ENCODE peak calls at places on chromosomes 2 and 18, in ten cellular contexts. U, T, V, K, O, J, H, Z, F and R are unnamed samples.

GRCh38 chr2:21920721-21921120 is 797.0 kb downstream of the TDRD15 start:
- DNase-seq in U (no peak), T (no peak), V (no peak), K (no peak), O (no peak), J (no peak), H (no peak), Z (no peak), F (no peak), R (no peak)

GRCh38 chr18:47944972-47945843 is 14.7 kb upstream of the SMAD2 start:
- DNase-seq in U (peak; percentile 27), T (no peak), V (no peak), K (no peak), O (no peak), J (no peak), H (no peak), Z (no peak), F (peak; percentile 12), R (no peak)

GRCh38 chr2:226963528-226963927 is 127.7 kb downstream of the RHBDD1 start:
- DNase-seq in U (no peak), T (no peak), V (no peak), K (no peak), O (no peak), J (no peak), H (no peak), Z (peak; percentile 44), F (no peak), R (no peak)

GRCh38 chr2:127950264-127950663 is 64.5 kb upstream of the AMMECR1L start:
- DNase-seq in U (no peak), T (no peak), V (no peak), K (no peak), O (no peak), J (no peak), H (no peak), Z (no peak), F (no peak), R (no peak)

GRCh38 chr18:5197032-5197434 is at the start of gene AKAIN1:
- DNase-seq in U (peak; percentile 50), T (no peak), V (peak; percentile 31), K (peak; percentile 60), O (no peak), J (peak; percentile 79), H (no peak), Z (no peak), F (no peak), R (no peak)

GRCh38 chr18:63273170-63273925 is 46.2 kb downstream of the BCL2 start:
- DNase-seq in U (no peak), T (no peak), V (no peak), K (peak; percentile 27), O (no peak), J (no peak), H (no peak), Z (no peak), F (no peak), R (no peak)

GRCh38 chr2:240432820-240433801 is 2.4 kb upstream of the GPC1 start:
- DNase-seq in U (no peak), T (peak; percentile 22), V (no peak), K (no peak), O (peak; percentile 66), J (no peak), H (no peak), Z (no peak), F (no peak), R (no peak)

GRCh38 chr18:49137585-49137984 is 186.8 kb upstream of the SMAD7 start:
- DNase-seq in U (no peak), T (no peak), V (no peak), K (no peak), O (no peak), J (no peak), H (no peak), Z (no peak), F (no peak), R (no peak)

GRCh38 chr18:50879302-50880107 is 587 bp downstream of the ME2 start:
- DNase-seq in U (peak; percentile 44), T (peak; percentile 43), V (peak; percentile 64), K (no peak), O (no peak), J (no peak), H (no peak), Z (no peak), F (no peak), R (no peak)

GRCh38 chr2:25561136-25561850 is 112.1 kb downstream of the DTNB start:
- DNase-seq in U (no peak), T (no peak), V (no peak), K (no peak), O (no peak), J (no peak), H (no peak), Z (no peak), F (no peak), R (no peak)

DNA sequence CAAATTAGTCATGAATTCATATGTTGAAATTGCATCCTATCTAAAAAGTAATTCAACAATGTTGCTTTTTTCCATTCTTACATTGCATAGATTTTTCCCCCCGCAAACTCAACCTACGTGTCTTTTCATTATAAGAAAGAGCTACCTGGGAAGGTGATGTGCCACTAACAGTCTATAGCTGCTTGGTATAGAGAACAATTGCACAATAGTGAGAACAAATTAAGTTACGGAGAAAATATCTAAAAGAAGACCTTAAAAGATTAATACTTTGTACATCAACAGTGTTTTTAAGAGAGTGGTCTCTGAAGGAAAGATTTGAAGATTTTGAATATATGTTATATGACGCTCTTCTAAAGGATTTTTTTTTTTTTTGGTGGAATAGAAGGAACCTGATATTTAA is 111.8 kb downstream of the STK39 start:
- DNase-seq in U (no peak), T (no peak), V (peak; percentile 34), K (no peak), O (no peak), J (no peak), H (no peak), Z (no peak), F (no peak), R (no peak)
- H3K4me1 ChIP-seq in U (no peaks in the 10 kb centered on the region), T (peaks cover 9% of the 10 kb centered on the region), V (peaks cover 9% of the 10 kb centered on the region), K (peaks cover 10% of the 10 kb centered on the region), O (peaks cover 12% of the 10 kb centered on the region), J (peaks cover 4% of the 10 kb centered on the region), H (no peaks in the 10 kb centered on the region), Z (peaks cover 28% of the 10 kb centered on the region), F (no peaks in the 10 kb centered on the region), R (no peaks in the 10 kb centered on the region)

GRCh38 chr2:1676913-1677832 is 67.1 kb downstream of the PXDN start:
- DNase-seq in U (no peak), T (no peak), V (no peak), K (no peak), O (peak; percentile 57), J (no peak), H (no peak), Z (no peak), F (no peak), R (no peak)

GRCh38 chr2:1676091-1676912 is 68.0 kb downstream of the PXDN start:
- DNase-seq in U (no peak), T (peak; percentile 17), V (no peak), K (no peak), O (peak; percentile 78), J (no peak), H (no peak), Z (no peak), F (no peak), R (no peak)

GRCh38 chr2:1674766-1675397 is 69.4 kb downstream of the PXDN start:
- DNase-seq in U (no peak), T (peak; percentile 9), V (no peak), K (no peak), O (peak; percentile 66), J (no peak), H (no peak), Z (no peak), F (no peak), R (no peak)

GRCh38 chr2:1674276-1674675 is 70.0 kb downstream of the PXDN start:
- DNase-seq in U (no peak), T (peak; percentile 13), V (no peak), K (no peak), O (peak; percentile 56), J (no peak), H (no peak), Z (no peak), F (no peak), R (no peak)

GRCh38 chr2:1675633-1676032 is 68.7 kb downstream of the PXDN start:
- DNase-seq in U (no peak), T (peak; percentile 24), V (peak; percentile 22), K (no peak), O (peak; percentile 95), J (no peak), H (no peak), Z (peak; percentile 34), F (peak; percentile 91), R (no peak)
- TF ChIP-seq POLR2AphosphoS5 in U (no peak), T (no peak), V (peak; percentile 12), K (peak; percentile 41), O (peak; percentile 83), J (no peak), H (no peak), Z (no peak), F (peak; percentile 40), R (no peak)

GRCh38 chr2:96953611-96954489 is 32.5 kb downstream of the FAM178B start:
- DNase-seq in U (no peak), T (no peak), V (no peak), K (no peak), O (peak; percentile 74), J (no peak), H (no peak), Z (no peak), F (no peak), R (no peak)
- H3K4me3 ChIP-seq in U (no peak overlapping the region), T (no peak overlapping the region), V (no peak overlapping the region), K (no peak overlapping the region), O (no peak overlapping the region), J (no peak overlapping the region), H (no peak overlapping the region), Z (no peak overlapping the region), F (no peak overlapping the region), R (no peak overlapping the region)

GRCh38 chr2:187553908-187554703 is at the start of gene TFPI:
- DNase-seq in U (peak; percentile 86), T (no peak), V (peak; percentile 93), K (no peak), O (no peak), J (no peak), H (no peak), Z (no peak), F (no peak), R (no peak)

GRCh38 chr2:187554704-187555082 is 458 bp upstream of the TFPI start:
- DNase-seq in U (peak; percentile 23), T (no peak), V (no peak), K (no peak), O (no peak), J (no peak), H (no peak), Z (no peak), F (no peak), R (no peak)

GRCh38 chr2:187550797-187551306 is 3.4 kb downstream of the TFPI start:
- DNase-seq in U (no peak), T (no peak), V (peak; percentile 46), K (no peak), O (no peak), J (no peak), H (no peak), Z (no peak), F (no peak), R (no peak)

GRCh38 chr2:187552381-187552780 is 1.9 kb downstream of the TFPI start:
- DNase-seq in U (no peak), T (no peak), V (peak; percentile 43), K (no peak), O (no peak), J (no peak), H (no peak), Z (no peak), F (no peak), R (no peak)

GRCh38 chr2:187552959-187553681 is 1.1 kb downstream of the TFPI start:
- DNase-seq in U (peak; percentile 78), T (no peak), V (peak; percentile 92), K (no peak), O (no peak), J (no peak), H (no peak), Z (no peak), F (no peak), R (no peak)
- H3K4me1 ChIP-seq in U (no peaks in the 10 kb centered on the region), T (no peaks in the 10 kb centered on the region), V (peaks cover 47% of the 10 kb centered on the region), K (no peaks in the 10 kb centered on the region), O (peaks cover 3% of the 10 kb centered on the region), J (no peaks in the 10 kb centered on the region), H (no peaks in the 10 kb centered on the region), Z (peaks cover 57% of the 10 kb centered on the region), F (peaks cover 49% of the 10 kb centered on the region), R (no peaks in the 10 kb centered on the region)